ENCODE peak calls at places on chromosomes 5 and 9, in five cellular contexts. C is neuronal stem cell; R is CD8-positive, alpha-beta T cell; S is SJCRH30; L is A673. Z is an unnamed sample.
A peak's percentile ranks its signal among the peaks of the same experiment; 100 is the strongest.

GRCh38 chr5:14109041-14109747 is 33.9 kb upstream of the TRIO start:
- DNase-seq in R (no peak), C (no peak), L (peak; percentile 36), S (no peak), Z (no peak)

GRCh38 chr5:135138116-135138850 is 104.3 kb upstream of the PITX1 start:
- DNase-seq in L (no peak), S (no peak), R (no peak), C (no peak), Z (no peak)

GRCh38 chr5:55604611-55605067 is 69.9 kb upstream of the PLPP1 start:
- DNase-seq in S (peak; percentile 96), L (peak; percentile 48), R (no peak), C (no peak), Z (no peak)

GRCh38 chr5:74630387-74631087 is 10.0 kb downstream of the ENC1 start:
- DNase-seq in S (peak; percentile 22), L (peak; percentile 44), R (no peak), C (no peak), Z (no peak)

GRCh38 chr5:130975847-130976246 is 189.2 kb downstream of the HINT1 start:
- DNase-seq in S (no peak), L (no peak), R (no peak), C (no peak), Z (no peak)

GRCh38 chr9:98575379-98576346 is 133.1 kb downstream of the GABBR2 start:
- DNase-seq in R (no peak), S (peak; percentile 52), C (no peak), L (no peak), Z (peak; percentile 16)

GRCh38 chr5:128426090-128426534 is 111.9 kb downstream of the FBN2 start:
- DNase-seq in L (no peak), C (no peak), S (no peak), R (no peak), Z (no peak)

GRCh38 chr5:78586251-78586650 is 62.3 kb downstream of the LHFPL2 start:
- DNase-seq in L (peak; percentile 35), S (peak; percentile 78), R (no peak), C (no peak), Z (no peak)

GRCh38 chr5:38556115-38556598 is 289 bp downstream of the LIFR start:
- DNase-seq in R (no peak), L (no peak), S (no peak), C (no peak), Z (no peak)

GRCh38 chr5:81316581-81316980 is 15.2 kb downstream of the ZCCHC9 start:
- DNase-seq in S (no peak), L (no peak), C (no peak), R (no peak), Z (no peak)

GRCh38 chr5:36726767-36727166 is 120.4 kb downstream of the SLC1A3 start:
- DNase-seq in R (no peak), L (no peak), S (no peak), C (no peak), Z (no peak)

GRCh38 chr5:75460947-75461346 is 50.5 kb downstream of the CERT1 start:
- DNase-seq in L (no peak), R (no peak), C (no peak), S (no peak), Z (no peak)

GRCh38 chr5:80238078-80238477 is 17.8 kb downstream of the SERINC5 start:
- DNase-seq in C (no peak), R (no peak), L (peak; percentile 77), S (no peak), Z (no peak)

GRCh38 chr5:78964889-78965288 is 20.2 kb downstream of the ARSB start:
- DNase-seq in R (no peak), C (peak; percentile 21), S (peak; percentile 81), L (peak; percentile 66), Z (peak; percentile 30)

GRCh38 chr5:34686762-34687268 is 30.7 kb downstream of the RAI14 start:
- DNase-seq in L (peak; percentile 69), C (no peak), R (no peak), S (no peak), Z (no peak)

GRCh38 chr9:33737811-33738606 is 57.4 kb upstream of the PRSS3 start:
- DNase-seq in R (no peak), L (peak; percentile 60), C (peak; percentile 12), S (peak; percentile 63), Z (peak; percentile 34)

GRCh38 chr9:90870646-90871326 is 69.2 kb downstream of the SYK start:
- DNase-seq in L (peak; percentile 59), S (peak; percentile 68), R (peak; percentile 57), C (peak; percentile 20), Z (peak; percentile 42)

GRCh38 chr5:127518319-127518621 is 830 bp downstream of the PRRC1 start:
- DNase-seq in L (no peak), C (no peak), S (no peak), R (no peak), Z (no peak)

GRCh38 chr9:126617740-126618133 is 4.0 kb downstream of the LMX1B start:
- DNase-seq in R (no peak), C (no peak), S (no peak), L (no peak), Z (no peak)

GRCh38 chr5:150487199-150488061 is 20.5 kb upstream of the NDST1 start:
- DNase-seq in L (no peak), S (peak; percentile 45), C (no peak), R (no peak), Z (no peak)

GRCh38 chr5:137069358-137069757 is 429.8 kb downstream of the SPOCK1 start:
- DNase-seq in C (no peak), R (no peak), S (no peak), L (no peak), Z (no peak)

GRCh38 chr5:68354315-68354714 is 138.8 kb downstream of the PIK3R1 start:
- DNase-seq in C (no peak), S (no peak), R (no peak), L (no peak), Z (no peak)

GRCh38 chr9:1619915-1620705 is 395.0 kb upstream of the SMARCA2 start:
- DNase-seq in C (no peak), L (peak; percentile 28), R (no peak), S (peak; percentile 75), Z (no peak)

GRCh38 chr9:112112519-112112918 is 62.6 kb downstream of the SUSD1 start:
- DNase-seq in R (no peak), L (peak; percentile 82), C (no peak), S (peak; percentile 42), Z (no peak)

GRCh38 chr9:122567901-122568300 is 15.0 kb downstream of the OR1N2 start:
- DNase-seq in R (no peak), L (no peak), C (no peak), S (no peak), Z (no peak)

GRCh38 chr5:127340606-127341005 is 50.0 kb downstream of the MEGF10 start:
- DNase-seq in S (no peak), R (no peak), L (no peak), C (no peak), Z (no peak)

GRCh38 chr5:619444-619843 is 7.3 kb downstream of the CEP72 start:
- DNase-seq in L (no peak), S (no peak), R (no peak), C (no peak), Z (no peak)

GRCh38 chr9:127066775-127067111 is 55.7 kb downstream of the ANGPTL2 start:
- DNase-seq in L (no peak), R (no peak), S (no peak), C (no peak), Z (no peak)

GRCh38 chr5:123681061-123681460 is 169.1 kb downstream of the CSNK1G3 start:
- DNase-seq in L (no peak), R (no peak), C (no peak), S (no peak), Z (no peak)

GRCh38 chr5:10140195-10140973 is 109.3 kb downstream of the ATPSCKMT start:
- DNase-seq in C (no peak), S (peak; percentile 55), L (no peak), R (no peak), Z (no peak)

DNA sequence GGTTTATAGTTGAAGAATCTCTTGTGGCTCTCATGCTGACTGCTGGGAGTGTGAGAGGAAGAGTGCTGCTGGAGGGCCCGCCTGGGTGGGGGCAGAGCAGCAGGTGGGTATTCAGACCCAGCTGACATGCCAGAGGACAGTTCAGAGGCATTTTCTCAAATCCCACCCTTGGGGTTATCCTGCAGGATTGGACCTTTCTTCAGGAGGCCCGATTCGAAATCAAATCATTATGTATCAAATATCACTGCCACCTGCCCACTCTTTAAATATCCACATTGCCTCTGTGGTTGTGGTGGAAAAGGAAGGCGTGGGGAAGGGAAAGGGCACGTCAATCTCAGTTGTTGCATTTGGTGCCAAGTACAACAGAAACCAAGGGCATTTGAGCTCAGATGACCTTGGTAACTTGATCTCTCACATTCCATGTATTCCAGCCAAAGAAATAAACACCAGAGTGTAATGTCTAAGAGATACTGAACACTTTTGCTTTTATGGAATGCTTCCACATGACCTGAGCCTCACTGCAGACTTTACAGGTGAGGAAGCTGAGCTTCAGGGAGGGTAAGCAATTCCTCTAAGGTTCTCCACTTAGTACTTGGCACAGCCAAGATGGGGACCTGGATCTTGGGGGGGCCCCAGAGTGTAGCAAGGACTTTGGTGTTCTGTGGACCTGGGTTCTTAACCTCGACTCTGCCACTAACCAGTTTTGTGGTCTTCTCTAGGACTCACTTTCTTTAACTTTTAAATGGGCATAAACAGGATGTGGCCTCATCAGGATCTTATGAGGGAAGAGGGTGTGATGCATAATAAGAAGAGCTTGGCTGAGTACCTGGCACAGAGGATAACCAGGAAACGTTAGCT is 224.5 kb downstream of the AOPEP start:
- DNase-seq in S (peak; percentile 51), L (no peak), C (no peak), R (no peak), Z (no peak)
- H3K4me1 ChIP-seq in S (peaks cover 33% of the 10 kb centered on the region), L (peaks cover 5% of the 10 kb centered on the region), C (peaks cover 16% of the 10 kb centered on the region), R (peaks cover 31% of the 10 kb centered on the region), Z (peaks cover 22% of the 10 kb centered on the region)

GRCh38 chr5:140633081-140633471 is at the start of gene CD14:
- DNase-seq in C (no peak), S (peak; percentile 14), R (no peak), L (peak; percentile 38), Z (no peak)
- H3K4me3 ChIP-seq in C (no peak within 1 kb of the TSS), S (no peak within 1 kb of the TSS), R (peak within 1 kb of the TSS; percentile 84), L (peak within 1 kb of the TSS; percentile 40), Z (peak within 1 kb of the TSS; percentile 74)

DNA sequence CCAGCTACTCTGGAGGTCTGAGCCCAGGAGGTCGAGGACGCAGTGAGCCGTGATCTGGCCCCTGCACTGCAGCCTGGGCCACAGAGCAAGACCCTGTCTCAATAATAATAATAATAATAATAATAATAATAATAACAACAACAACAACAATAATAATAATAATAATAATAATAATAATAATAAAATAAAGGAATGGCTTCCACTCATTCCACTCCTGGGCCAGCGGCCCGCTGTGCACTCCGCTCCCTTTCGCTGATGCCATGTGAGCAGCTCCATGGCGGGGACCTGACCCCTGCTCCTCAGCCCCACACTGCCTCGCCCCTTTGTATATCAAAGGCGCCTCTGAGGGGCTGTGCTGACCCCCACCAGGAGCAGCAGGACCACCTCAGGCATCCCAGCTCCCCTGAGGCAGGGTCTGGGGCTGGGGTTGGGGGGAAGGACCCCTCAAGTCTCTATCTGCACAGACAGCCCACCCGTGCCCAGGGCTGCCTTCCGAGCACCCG is 20.0 kb downstream of the GBGT1 start:
- DNase-seq in S (no peak), L (no peak), R (no peak), C (no peak), Z (no peak)
- H3K4me1 ChIP-seq in S (peaks cover 14% of the 10 kb centered on the region), L (peaks cover 22% of the 10 kb centered on the region), R (peaks cover 68% of the 10 kb centered on the region), C (peaks cover 30% of the 10 kb centered on the region), Z (peaks cover 87% of the 10 kb centered on the region)

DNA sequence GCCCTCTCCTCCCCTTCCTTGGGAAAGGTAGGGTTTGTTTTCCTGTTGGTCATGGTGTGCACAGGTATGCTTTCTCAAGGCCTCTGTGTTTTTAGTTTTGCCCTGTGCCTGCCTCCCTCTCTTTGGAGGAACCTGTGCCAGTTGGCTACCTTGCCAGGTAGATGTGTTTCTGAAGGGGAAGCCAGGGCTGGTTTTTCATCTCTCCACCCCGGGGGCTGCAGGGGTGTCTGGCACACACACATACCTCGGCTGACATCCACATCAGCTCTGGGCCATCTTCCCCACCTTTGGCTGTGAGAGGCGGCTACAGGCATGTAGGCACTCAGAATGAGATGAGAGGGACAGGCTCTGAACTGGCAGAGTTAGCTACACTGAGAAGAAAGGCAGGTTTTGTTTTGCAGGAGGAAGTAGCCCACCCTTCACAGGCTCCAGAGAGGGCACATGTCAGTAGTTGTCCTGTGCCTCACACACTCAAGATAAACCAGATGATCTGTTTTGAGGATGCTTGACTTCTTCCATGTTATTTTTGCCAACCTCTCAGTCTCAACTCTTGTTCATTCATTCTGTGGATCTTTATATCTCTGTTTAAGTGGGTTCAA is 9.7 kb downstream of the RGMB start:
- DNase-seq in S (no peak), C (no peak), R (no peak), L (no peak), Z (no peak)
- H3K4me3 ChIP-seq in S (no peak overlapping the region), C (no peak overlapping the region), R (no peak overlapping the region), L (no peak overlapping the region), Z (no peak overlapping the region)